ENCODE peak calls at places on chromosomes 6 and 20, in five cellular contexts. O, H, G, W and C are unnamed samples.

GRCh38 chr20:22374678-22375590 is 209.4 kb downstream of the FOXA2 start:
- DNase-seq in H (no peak), O (no peak), W (no peak), G (no peak), C (no peak)

GRCh38 chr6:30685977-30686907 is at the start of gene PPP1R18:
- DNase-seq in O (peak; percentile 66), W (no peak), G (no peak), H (peak; percentile 94), C (no peak)

GRCh38 chr6:7697432-7697819 is 28.5 kb upstream of the BMP6 start:
- DNase-seq in O (no peak), G (no peak), W (no peak), H (no peak), C (no peak)

GRCh38 chr6:15389759-15390723 is 144.2 kb downstream of the JARID2 start:
- DNase-seq in G (no peak), H (no peak), W (no peak), O (peak; percentile 65), C (no peak)

GRCh38 chr20:483791-484644 is 21.7 kb upstream of the TBC1D20 start:
- DNase-seq in O (no peak), G (no peak), H (no peak), W (no peak), C (no peak)

GRCh38 chr6:148520109-148520841 is 177.6 kb downstream of the SASH1 start:
- DNase-seq in W (no peak), O (no peak), G (no peak), H (no peak), C (no peak)

GRCh38 chr6:88895911-88896310 is 67.5 kb downstream of the RNGTT start:
- DNase-seq in W (no peak), H (no peak), G (no peak), O (no peak), C (no peak)

GRCh38 chr6:80211295-80211694 is 104.8 kb downstream of the BCKDHB start:
- DNase-seq in H (no peak), G (no peak), W (no peak), O (no peak), C (no peak)

GRCh38 chr6:160088069-160088773 is 33.4 kb upstream of the SLC22A1 start:
- DNase-seq in O (peak; percentile 55), H (peak; percentile 86), W (peak; percentile 50), G (peak; percentile 84), C (no peak)

GRCh38 chr6:90397929-90398674 is 101.5 kb upstream of the BACH2 start:
- DNase-seq in G (no peak), H (no peak), W (no peak), O (no peak), C (no peak)

DNA sequence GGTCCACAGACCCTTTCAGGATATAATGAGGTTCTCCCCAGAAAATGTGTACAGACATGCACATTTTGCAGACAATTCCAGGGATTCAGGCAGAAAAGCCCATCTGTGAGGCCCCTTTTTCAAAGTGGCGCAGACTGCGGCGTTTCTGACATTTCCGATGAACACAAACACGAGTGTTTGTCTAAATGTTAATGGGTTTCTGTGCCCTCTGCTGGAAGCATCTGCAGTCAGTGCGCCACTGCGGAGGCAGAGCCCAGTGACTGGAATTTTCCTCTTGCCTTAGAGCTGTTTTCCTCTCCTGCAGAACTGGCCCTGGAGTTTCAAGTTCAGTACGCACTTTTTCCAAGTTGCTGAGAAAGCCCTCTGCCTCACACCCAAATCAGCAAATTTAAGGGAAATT is 15.3 kb downstream of the ANKRD60 start:
- DNase-seq in H (no peak), W (no peak), O (no peak), G (no peak), C (no peak)
- TF ChIP-seq CTCF in H (no peak), W (peak; percentile 21), O (no peak), G (peak; percentile 27), C (peak; percentile 49)

GRCh38 chr6:43129434-43130194 is 41.5 kb upstream of the SRF start:
- DNase-seq in O (peak; percentile 28), G (no peak), H (no peak), W (no peak), C (no peak)
- TF ChIP-seq CTCF in O (peak; percentile 26), G (peak; percentile 63), H (peak; percentile 32), W (peak; percentile 64), C (peak; percentile 79)

DNA sequence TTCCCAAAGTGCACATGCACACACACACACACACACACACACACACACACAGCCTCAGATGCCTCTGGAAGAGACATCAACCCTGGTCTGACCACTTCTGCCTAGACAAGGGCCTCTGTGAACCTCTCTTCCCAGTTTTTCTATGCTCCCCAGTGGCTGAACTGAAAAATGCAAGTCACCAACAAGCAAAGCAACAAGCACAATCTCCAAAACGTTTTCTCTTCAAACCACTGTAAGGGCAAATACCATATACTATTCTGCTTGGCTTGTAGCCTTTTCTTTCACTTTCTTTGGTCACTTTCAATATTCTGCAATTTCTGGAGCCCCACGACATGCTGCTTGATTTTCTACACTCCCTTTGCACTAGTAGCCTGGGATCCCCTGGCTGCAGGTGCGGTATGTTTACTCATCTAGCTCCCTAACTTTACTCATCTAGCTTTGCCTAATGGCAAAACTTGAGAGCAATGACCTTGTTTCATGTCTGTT is 121.4 kb upstream of the DST start:
- DNase-seq in W (no peak), H (no peak), O (peak; percentile 21), G (no peak), C (no peak)
- TF ChIP-seq CTCF in W (peak; percentile 14), H (peak; percentile 43), O (no peak), G (peak; percentile 47), C (peak; percentile 70)

GRCh38 chr6:124795879-124796838 is 166.1 kb upstream of the RNF217 start:
- DNase-seq in G (no peak), O (peak; percentile 46), W (no peak), H (no peak), C (no peak)
- TF ChIP-seq CTCF in G (peak; percentile 90), O (peak; percentile 41), W (no peak), H (no peak), C (peak; percentile 92)

DNA sequence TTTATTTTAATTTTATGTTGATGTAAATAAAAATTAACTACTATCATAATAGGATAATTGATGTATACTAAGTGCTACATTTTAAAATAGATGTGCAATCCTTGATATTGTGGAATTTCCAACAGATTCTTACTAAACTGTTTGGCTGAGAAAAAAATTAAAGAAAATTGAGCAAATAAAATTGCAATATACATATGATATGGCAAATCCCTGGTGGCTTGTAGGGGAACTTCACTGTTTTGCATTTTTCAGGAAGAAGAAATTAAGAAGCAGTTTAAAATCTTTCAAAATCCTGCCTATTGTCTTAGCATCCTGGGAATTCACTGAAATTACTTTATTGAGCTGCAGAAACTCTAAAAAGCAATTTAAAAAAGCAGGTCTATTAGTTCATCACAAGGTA is 191.4 kb upstream of the ADGRB3 start:
- DNase-seq in H (no peak), W (no peak), O (no peak), G (no peak), C (no peak)
- TF ChIP-seq CTCF in H (no peak), W (no peak), O (peak; percentile 68), G (peak; percentile 16), C (peak; percentile 33)

GRCh38 chr6:36856277-36856676 is 17.0 kb upstream of the CPNE5 start:
- DNase-seq in G (no peak), H (no peak), O (no peak), W (no peak), C (no peak)
- TF ChIP-seq CTCF in G (no peak), H (no peak), O (no peak), W (no peak), C (no peak)

GRCh38 chr6:323730-324088 is 31.4 kb downstream of the DUSP22 start:
- DNase-seq in W (no peak), O (no peak), H (peak; percentile 57), G (no peak), C (no peak)
- TF ChIP-seq CTCF in W (no peak), O (no peak), H (no peak), G (no peak), C (no peak)

DNA sequence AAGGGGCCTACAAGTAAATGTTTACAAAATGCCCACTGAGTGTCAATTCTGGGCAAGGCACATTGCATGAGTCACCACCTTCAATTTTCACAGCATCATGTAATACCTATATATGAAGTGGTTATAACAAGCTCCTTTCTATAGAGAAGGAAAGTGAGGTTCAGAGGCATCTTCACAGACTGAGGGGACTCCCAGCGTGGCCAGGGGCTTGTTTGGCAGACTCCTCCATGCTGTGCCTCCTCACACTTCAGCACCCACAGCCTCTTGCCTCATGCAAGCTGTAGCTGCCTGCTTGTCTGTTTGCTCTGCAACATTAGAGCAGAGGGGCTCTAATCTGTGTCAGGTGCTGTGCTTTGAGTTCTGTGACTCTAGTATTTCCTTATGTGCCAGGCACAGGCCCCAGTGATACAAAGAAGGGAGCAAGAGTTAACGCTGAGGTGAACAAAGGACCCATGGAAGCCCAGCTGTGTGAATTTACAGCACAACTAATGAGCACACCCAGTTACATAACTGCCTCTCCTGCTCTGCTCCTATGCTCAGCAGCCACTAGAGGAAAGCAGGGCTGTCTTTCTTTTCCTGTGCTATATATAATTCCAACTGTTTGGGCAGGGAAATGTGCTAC is 72.3 kb downstream of the ZHX3 start:
- DNase-seq in H (peak; percentile 71), O (no peak), W (no peak), G (no peak), C (no peak)
- TF ChIP-seq CTCF in H (peak; percentile 22), O (no peak), W (no peak), G (peak; percentile 12), C (peak; percentile 52)